ENCODE peak calls at places on chromosomes 11 and 22, in seven cellular contexts. One of them, this sample, is unnamed.

GRCh38 chr11:8872017-8872416 is 39.0 kb upstream of the AKIP1 start:
- DNase-seq in hepatocyte: no peak
- DNase-seq in GM06990: no peak
- DNase-seq in neural crest cell: no peak
- DNase-seq in lower lobe of right lung: no peak
- DNase-seq in Calu3: no peak
- DNase-seq in AG09309: no peak
- DNase-seq in this sample: no peak

GRCh38 chr11:108734956-108735559 is 70.2 kb downstream of the DDX10 start:
- DNase-seq in lower lobe of right lung: no peak
- DNase-seq in hepatocyte: peak; percentile 17
- DNase-seq in GM06990: no peak
- DNase-seq in Calu3: no peak
- DNase-seq in AG09309: no peak
- DNase-seq in neural crest cell: no peak
- DNase-seq in this sample: no peak

GRCh38 chr11:73001615-73002014 is 140.5 kb downstream of the FCHSD2 start:
- DNase-seq in neural crest cell: no peak
- DNase-seq in AG09309: no peak
- DNase-seq in hepatocyte: no peak
- DNase-seq in lower lobe of right lung: no peak
- DNase-seq in Calu3: peak; percentile 30
- DNase-seq in GM06990: no peak
- DNase-seq in this sample: no peak

GRCh38 chr11:10629431-10630002 is 61.1 kb upstream of the LYVE1 start:
- DNase-seq in hepatocyte: no peak
- DNase-seq in neural crest cell: no peak
- DNase-seq in lower lobe of right lung: no peak
- DNase-seq in Calu3: no peak
- DNase-seq in GM06990: no peak
- DNase-seq in AG09309: no peak
- DNase-seq in this sample: no peak

GRCh38 chr11:64875369-64876225 is 2.8 kb downstream of the EHD1 start:
- DNase-seq in lower lobe of right lung: no peak
- DNase-seq in Calu3: no peak
- DNase-seq in GM06990: no peak
- DNase-seq in neural crest cell: no peak
- DNase-seq in hepatocyte: no peak
- DNase-seq in AG09309: no peak
- DNase-seq in this sample: no peak

GRCh38 chr22:30370681-30371080 is 13.9 kb downstream of the CCDC157 start:
- DNase-seq in hepatocyte: no peak
- DNase-seq in lower lobe of right lung: no peak
- DNase-seq in AG09309: no peak
- DNase-seq in GM06990: no peak
- DNase-seq in neural crest cell: no peak
- DNase-seq in Calu3: no peak
- DNase-seq in this sample: peak; percentile 38

GRCh38 chr11:73384871-73385692 is 8.9 kb downstream of the RELT start:
- DNase-seq in AG09309: no peak
- DNase-seq in hepatocyte: no peak
- DNase-seq in lower lobe of right lung: peak; percentile 90
- DNase-seq in Calu3: no peak
- DNase-seq in neural crest cell: no peak
- DNase-seq in GM06990: peak; percentile 84
- DNase-seq in this sample: no peak

GRCh38 chr11:37109205-37109585 is 511.2 kb upstream of the RAG2 start:
- DNase-seq in hepatocyte: no peak
- DNase-seq in AG09309: no peak
- DNase-seq in GM06990: no peak
- DNase-seq in lower lobe of right lung: no peak
- DNase-seq in Calu3: no peak
- DNase-seq in neural crest cell: no peak
- DNase-seq in this sample: no peak

GRCh38 chr11:72411623-72412532 is 22.5 kb downstream of the CLPB start:
- DNase-seq in lower lobe of right lung: no peak
- DNase-seq in hepatocyte: no peak
- DNase-seq in neural crest cell: peak; percentile 21
- DNase-seq in AG09309: no peak
- DNase-seq in Calu3: peak; percentile 68
- DNase-seq in GM06990: peak; percentile 67
- DNase-seq in this sample: peak; percentile 42

GRCh38 chr11:93817426-93818348 is 32.7 kb downstream of the VSTM5 start:
- DNase-seq in lower lobe of right lung: no peak
- DNase-seq in neural crest cell: no peak
- DNase-seq in GM06990: no peak
- DNase-seq in Calu3: no peak
- DNase-seq in AG09309: no peak
- DNase-seq in hepatocyte: no peak
- DNase-seq in this sample: no peak

GRCh38 chr11:93820847-93821246 is 29.6 kb downstream of the VSTM5 start:
- DNase-seq in Calu3: no peak
- DNase-seq in AG09309: no peak
- DNase-seq in neural crest cell: no peak
- DNase-seq in lower lobe of right lung: no peak
- DNase-seq in GM06990: no peak
- DNase-seq in hepatocyte: no peak
- DNase-seq in this sample: no peak

GRCh38 chr11:93822359-93822758 is 28.1 kb downstream of the VSTM5 start:
- DNase-seq in Calu3: no peak
- DNase-seq in lower lobe of right lung: no peak
- DNase-seq in AG09309: no peak
- DNase-seq in neural crest cell: no peak
- DNase-seq in hepatocyte: no peak
- DNase-seq in GM06990: no peak
- DNase-seq in this sample: no peak

GRCh38 chr11:93821617-93822016 is 28.8 kb downstream of the VSTM5 start:
- DNase-seq in neural crest cell: no peak
- DNase-seq in GM06990: no peak
- DNase-seq in hepatocyte: peak; percentile 21
- DNase-seq in Calu3: no peak
- DNase-seq in AG09309: no peak
- DNase-seq in lower lobe of right lung: no peak
- DNase-seq in this sample: no peak

GRCh38 chr11:93820085-93820710 is 30.2 kb downstream of the VSTM5 start:
- DNase-seq in neural crest cell: no peak
- DNase-seq in GM06990: no peak
- DNase-seq in AG09309: no peak
- DNase-seq in lower lobe of right lung: no peak
- DNase-seq in hepatocyte: no peak
- DNase-seq in Calu3: no peak
- DNase-seq in this sample: no peak
- TF ChIP-seq CTCF in neural crest cell: no peak
- TF ChIP-seq CTCF in GM06990: no peak
- TF ChIP-seq CTCF in AG09309: no peak
- TF ChIP-seq CTCF in lower lobe of right lung: no peak
- TF ChIP-seq CTCF in hepatocyte: no peak
- TF ChIP-seq CTCF in Calu3: no peak
- TF ChIP-seq CTCF in this sample: no peak

DNA sequence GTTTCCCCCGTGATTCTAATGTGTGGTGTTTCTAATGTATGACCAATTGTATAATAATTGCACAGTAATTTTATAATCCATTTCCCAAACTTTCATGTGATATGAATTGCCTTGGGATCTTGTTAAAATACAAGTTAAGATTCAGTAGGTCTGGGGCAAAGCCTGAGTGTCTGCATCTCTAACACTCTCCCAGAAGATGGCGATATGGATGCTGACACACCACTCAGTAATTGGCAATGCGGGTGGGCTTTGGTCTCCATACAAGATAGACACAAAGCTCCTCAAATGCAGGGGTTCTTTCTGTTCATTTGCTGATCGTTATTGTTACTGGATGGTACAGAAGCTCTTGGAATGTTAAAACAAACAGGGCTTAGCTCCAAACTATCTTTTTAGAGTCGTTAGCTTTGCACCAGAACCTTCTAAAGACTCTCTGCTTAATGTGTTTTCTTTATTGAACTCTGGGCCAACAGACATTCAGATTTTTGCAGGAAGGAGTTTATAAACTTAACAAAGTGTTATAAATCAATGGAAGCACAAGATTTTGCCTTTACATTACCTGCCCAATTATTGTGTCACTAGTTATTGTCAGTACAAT is 45.4 kb upstream of the ANO3 start:
- DNase-seq in AG09309: no peak
- DNase-seq in GM06990: no peak
- DNase-seq in hepatocyte: peak; percentile 50
- DNase-seq in Calu3: peak; percentile 27
- DNase-seq in lower lobe of right lung: no peak
- DNase-seq in neural crest cell: peak; percentile 25
- DNase-seq in this sample: peak; percentile 44
- TF ChIP-seq CTCF in AG09309: peak; percentile 50
- TF ChIP-seq CTCF in GM06990: peak; percentile 64
- TF ChIP-seq CTCF in hepatocyte: peak; percentile 49
- TF ChIP-seq CTCF in Calu3: peak; percentile 45
- TF ChIP-seq CTCF in lower lobe of right lung: peak; percentile 17
- TF ChIP-seq CTCF in neural crest cell: peak; percentile 59
- TF ChIP-seq CTCF in this sample: peak; percentile 50

GRCh38 chr11:63277345-63277943 is 34.0 kb upstream of the SLC22A25 start:
- DNase-seq in hepatocyte: no peak
- DNase-seq in lower lobe of right lung: no peak
- DNase-seq in AG09309: no peak
- DNase-seq in Calu3: peak; percentile 17
- DNase-seq in GM06990: no peak
- DNase-seq in neural crest cell: no peak
- DNase-seq in this sample: no peak
- TF ChIP-seq CTCF in hepatocyte: no peak
- TF ChIP-seq CTCF in lower lobe of right lung: no peak
- TF ChIP-seq CTCF in AG09309: no peak
- TF ChIP-seq CTCF in Calu3: no peak
- TF ChIP-seq CTCF in GM06990: peak; percentile 45
- TF ChIP-seq CTCF in neural crest cell: no peak
- TF ChIP-seq CTCF in this sample: peak; percentile 19

DNA sequence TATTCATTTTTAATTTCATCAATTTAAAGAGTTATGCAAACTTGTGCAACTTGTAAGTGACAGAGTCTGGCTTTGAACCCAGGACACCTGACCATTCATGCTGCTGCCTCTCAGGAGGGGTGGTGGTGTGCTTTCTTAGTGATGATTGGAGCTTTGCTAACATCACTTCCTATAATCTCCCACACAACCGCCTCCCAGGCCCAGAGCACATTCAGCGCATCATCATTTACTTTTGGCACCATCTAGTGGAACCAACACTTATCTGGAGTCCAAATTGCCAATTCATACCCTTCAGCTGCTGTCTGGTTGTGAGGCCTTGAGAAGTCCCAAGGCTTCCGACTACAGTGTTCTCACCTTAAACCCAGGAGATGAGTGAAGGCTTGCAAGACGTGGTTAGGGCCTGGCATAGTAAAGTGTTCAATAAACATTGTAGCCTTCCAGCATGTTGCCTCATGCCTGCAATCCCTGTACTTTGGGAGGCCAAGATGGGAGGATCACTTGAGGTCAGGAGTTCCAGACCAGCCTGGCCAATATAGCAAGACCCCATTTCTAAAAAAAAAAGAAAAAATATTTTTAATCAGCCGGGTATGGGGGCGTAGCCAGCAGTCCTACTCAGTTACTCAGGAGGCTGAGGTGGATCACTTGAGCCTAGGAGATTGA is 1.1 kb upstream of the TTLL1 start:
- DNase-seq in lower lobe of right lung: peak; percentile 62
- DNase-seq in neural crest cell: no peak
- DNase-seq in hepatocyte: peak; percentile 75
- DNase-seq in GM06990: peak; percentile 38
- DNase-seq in Calu3: peak; percentile 60
- DNase-seq in AG09309: peak; percentile 73
- DNase-seq in this sample: peak; percentile 50
- TF ChIP-seq CTCF in lower lobe of right lung: peak; percentile 36
- TF ChIP-seq CTCF in neural crest cell: peak; percentile 55
- TF ChIP-seq CTCF in hepatocyte: peak; percentile 57
- TF ChIP-seq CTCF in GM06990: peak; percentile 46
- TF ChIP-seq CTCF in Calu3: peak; percentile 12
- TF ChIP-seq CTCF in AG09309: peak; percentile 70
- TF ChIP-seq CTCF in this sample: no peak

GRCh38 chr11:18010271-18010670 is 2.6 kb downstream of the SERGEF start:
- DNase-seq in Calu3: no peak
- DNase-seq in lower lobe of right lung: no peak
- DNase-seq in AG09309: no peak
- DNase-seq in hepatocyte: no peak
- DNase-seq in GM06990: no peak
- DNase-seq in neural crest cell: no peak
- DNase-seq in this sample: no peak
- TF ChIP-seq CTCF in Calu3: no peak
- TF ChIP-seq CTCF in lower lobe of right lung: no peak
- TF ChIP-seq CTCF in AG09309: no peak
- TF ChIP-seq CTCF in hepatocyte: no peak
- TF ChIP-seq CTCF in GM06990: no peak
- TF ChIP-seq CTCF in neural crest cell: no peak
- TF ChIP-seq CTCF in this sample: no peak

GRCh38 chr11:61545341-61545740 is 35.5 kb downstream of the SYT7 start:
- DNase-seq in Calu3: no peak
- DNase-seq in AG09309: no peak
- DNase-seq in GM06990: no peak
- DNase-seq in neural crest cell: no peak
- DNase-seq in lower lobe of right lung: no peak
- DNase-seq in hepatocyte: no peak
- DNase-seq in this sample: no peak
- TF ChIP-seq CTCF in Calu3: peak; percentile 53
- TF ChIP-seq CTCF in AG09309: peak; percentile 42
- TF ChIP-seq CTCF in GM06990: peak; percentile 51
- TF ChIP-seq CTCF in neural crest cell: peak; percentile 51
- TF ChIP-seq CTCF in lower lobe of right lung: no peak
- TF ChIP-seq CTCF in hepatocyte: peak; percentile 24
- TF ChIP-seq CTCF in this sample: peak; percentile 50

DNA sequence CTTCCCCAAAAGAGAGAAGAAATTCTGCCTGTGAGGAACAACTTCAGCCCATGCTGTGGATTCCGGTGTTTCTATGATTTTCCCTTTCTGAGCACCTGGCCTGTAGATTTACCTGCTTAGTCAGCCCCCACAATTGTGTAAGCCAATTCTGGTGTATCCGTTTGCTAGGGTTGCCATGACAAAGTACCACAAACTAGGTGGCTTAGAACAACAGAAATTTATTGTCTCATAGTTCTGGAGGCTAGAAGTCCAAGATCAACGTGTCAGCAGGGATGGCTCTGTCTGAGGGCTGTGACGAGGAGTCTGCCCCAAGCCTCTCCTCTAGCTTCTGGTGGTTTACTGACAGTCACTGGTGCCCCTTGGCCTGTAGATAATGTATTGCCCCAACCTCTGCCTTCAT is 15.9 kb upstream of the CYB5R2 start:
- DNase-seq in AG09309: no peak
- DNase-seq in neural crest cell: no peak
- DNase-seq in Calu3: no peak
- DNase-seq in lower lobe of right lung: no peak
- DNase-seq in GM06990: no peak
- DNase-seq in hepatocyte: no peak
- DNase-seq in this sample: no peak
- TF ChIP-seq CTCF in AG09309: no peak
- TF ChIP-seq CTCF in neural crest cell: no peak
- TF ChIP-seq CTCF in Calu3: no peak
- TF ChIP-seq CTCF in lower lobe of right lung: no peak
- TF ChIP-seq CTCF in GM06990: no peak
- TF ChIP-seq CTCF in hepatocyte: no peak
- TF ChIP-seq CTCF in this sample: no peak

GRCh38 chr11:12185914-12186313 is 75.5 kb downstream of the MICAL2 start:
- DNase-seq in AG09309: no peak
- DNase-seq in neural crest cell: no peak
- DNase-seq in GM06990: no peak
- DNase-seq in Calu3: no peak
- DNase-seq in hepatocyte: peak; percentile 51
- DNase-seq in lower lobe of right lung: peak; percentile 75
- DNase-seq in this sample: no peak
- TF ChIP-seq CTCF in AG09309: no peak
- TF ChIP-seq CTCF in neural crest cell: no peak
- TF ChIP-seq CTCF in GM06990: no peak
- TF ChIP-seq CTCF in Calu3: no peak
- TF ChIP-seq CTCF in hepatocyte: no peak
- TF ChIP-seq CTCF in lower lobe of right lung: peak; percentile 7
- TF ChIP-seq CTCF in this sample: no peak